ENCODE peak calls at places on chromosomes 7 and 10, in eight cellular contexts. L is fibroblast of pulmonary artery; Q is activated CD8-positive, alpha-beta T cell treated with anti-CD3 and anti-CD28 coated beads for 36 hours; U is RWPE1; P is HCT116; E is tibial nerve; N is GM23338; V is CD8-positive, alpha-beta T cell. G is an unnamed sample.

GRCh38 chr10:119723161-119723560 is 2.7 kb upstream of the INPP5F start:
- DNase-seq in L (no peak), Q (no peak), U (no peak), P (no peak), E (no peak), N (no peak), V (no peak), G (no peak)

GRCh38 chr10:123970207-123970926 is 78.8 kb upstream of the CPXM2 start:
- DNase-seq in L (no peak), Q (no peak), U (no peak), P (no peak), E (no peak), N (peak), V (no peak), G (no peak)

GRCh38 chr7:76512941-76513816 is 2.8 kb downstream of the UPK3B start:
- DNase-seq in L (peak), Q (no peak), U (no peak), P (peak), E (no peak), N (peak), V (no peak), G (peak)

GRCh38 chr10:30788307-30788706 is 158.8 kb upstream of the LYZL2 start:
- DNase-seq in L (peak), Q (no peak), U (no peak), P (no peak), E (no peak), N (no peak), V (no peak), G (no peak)

GRCh38 chr7:30162622-30163124 is 27.9 kb downstream of the MTURN start:
- DNase-seq in L (peak), Q (peak), U (peak), P (no peak), E (no peak), N (no peak), V (peak), G (no peak)

GRCh38 chr7:9835204-9835603 is 1138.5 kb upstream of the PHF14 start:
- DNase-seq in L (no peak), Q (no peak), U (no peak), P (no peak), E (no peak), N (no peak), V (no peak), G (peak)

GRCh38 chr7:88243345-88243909 is 23.6 kb upstream of the SRI start:
- DNase-seq in L (peak), Q (no peak), U (peak), P (peak), E (no peak), N (peak), V (no peak), G (peak)

GRCh38 chr10:127997241-127997640 is 90.3 kb downstream of the PTPRE start:
- DNase-seq in L (no peak), Q (no peak), U (no peak), P (no peak), E (no peak), N (no peak), V (no peak), G (no peak)

GRCh38 chr7:25303380-25304321 is 75.4 kb upstream of the NPVF start:
- DNase-seq in L (peak), Q (no peak), U (no peak), P (no peak), E (no peak), N (peak), V (no peak), G (no peak)

GRCh38 chr10:4270116-4270515 is 485.1 kb upstream of the KLF6 start:
- DNase-seq in L (peak), Q (no peak), U (no peak), P (no peak), E (no peak), N (no peak), V (no peak), G (no peak)

GRCh38 chr10:128144547-128144946 is 18.3 kb upstream of the MKI67 start:
- DNase-seq in L (no peak), Q (no peak), U (no peak), P (no peak), E (no peak), N (no peak), V (no peak), G (no peak)

GRCh38 chr10:11168423-11169100 is 150.9 kb downstream of the CELF2 start:
- DNase-seq in L (no peak), Q (no peak), U (no peak), P (no peak), E (no peak), N (no peak), V (no peak), G (no peak)

GRCh38 chr10:80196270-80196949 is 8.9 kb downstream of the ANXA11 start:
- DNase-seq in L (peak), Q (peak), U (peak), P (peak), E (no peak), N (no peak), V (peak), G (peak)

GRCh38 chr7:43648725-43649406 is 66.0 kb downstream of the STK17A start:
- DNase-seq in L (peak), Q (peak), U (peak), P (no peak), E (no peak), N (no peak), V (peak), G (peak)

GRCh38 chr10:11449761-11450160 is 161.7 kb downstream of the USP6NL start:
- DNase-seq in L (no peak), Q (no peak), U (no peak), P (no peak), E (no peak), N (no peak), V (no peak), G (no peak)

GRCh38 chr7:82194011-82194410 is 249.6 kb downstream of the CACNA2D1 start:
- DNase-seq in L (peak), Q (no peak), U (no peak), P (no peak), E (no peak), N (no peak), V (no peak), G (no peak)

GRCh38 chr10:114560144-114560543 is 97.9 kb downstream of the ABLIM1 start:
- DNase-seq in L (no peak), Q (no peak), U (no peak), P (no peak), E (no peak), N (no peak), V (no peak), G (no peak)

GRCh38 chr10:83165164-83165563 is 974.1 kb upstream of the GHITM start:
- DNase-seq in L (no peak), Q (no peak), U (no peak), P (no peak), E (no peak), N (no peak), V (no peak), G (no peak)

GRCh38 chr7:43586251-43586900 is 3.5 kb downstream of the STK17A start:
- DNase-seq in L (peak), Q (no peak), U (peak), P (no peak), E (no peak), N (no peak), V (no peak), G (no peak)

GRCh38 chr10:72719941-72720592 is 28.1 kb downstream of the MCU start:
- DNase-seq in L (no peak), Q (no peak), U (peak), P (no peak), E (no peak), N (peak), V (no peak), G (no peak)

GRCh38 chr10:969473-970150 is 18.6 kb upstream of the GTPBP4 start:
- DNase-seq in L (no peak), Q (no peak), U (no peak), P (no peak), E (no peak), N (peak), V (no peak), G (no peak)

GRCh38 chr7:26705567-26705966 is 158.8 kb downstream of the SKAP2 start:
- DNase-seq in L (peak), Q (no peak), U (peak), P (no peak), E (no peak), N (no peak), V (no peak), G (peak)

GRCh38 chr7:48180981-48181380 is 9.7 kb downstream of the ABCA13 start:
- DNase-seq in L (peak), Q (no peak), U (no peak), P (no peak), E (no peak), N (no peak), V (no peak), G (no peak)

GRCh38 chr10:104330168-104331117 is 7.8 kb downstream of the ITPRIP start:
- DNase-seq in L (peak), Q (no peak), U (peak), P (no peak), E (peak), N (no peak), V (no peak), G (no peak)

GRCh38 chr10:6203331-6204062 is 765 bp downstream of the PFKFB3 start:
- DNase-seq in L (peak), Q (no peak), U (peak), P (no peak), E (no peak), N (peak), V (no peak), G (peak)
- TF ChIP-seq CTCF in L (no peak), Q (peak), U (peak), P (peak), E (peak), N (peak), V (no peak), G (peak)

GRCh38 chr10:36886303-36886891 is 239.0 kb upstream of the ANKRD30A start:
- DNase-seq in L (no peak), Q (no peak), U (no peak), P (no peak), E (no peak), N (no peak), V (no peak), G (no peak)

GRCh38 chr10:36885746-36886145 is 239.7 kb upstream of the ANKRD30A start:
- DNase-seq in L (no peak), Q (no peak), U (no peak), P (no peak), E (no peak), N (no peak), V (no peak), G (no peak)

GRCh38 chr10:36882781-36883180 is 242.6 kb upstream of the ANKRD30A start:
- DNase-seq in L (no peak), Q (no peak), U (no peak), P (no peak), E (no peak), N (no peak), V (no peak), G (no peak)

DNA sequence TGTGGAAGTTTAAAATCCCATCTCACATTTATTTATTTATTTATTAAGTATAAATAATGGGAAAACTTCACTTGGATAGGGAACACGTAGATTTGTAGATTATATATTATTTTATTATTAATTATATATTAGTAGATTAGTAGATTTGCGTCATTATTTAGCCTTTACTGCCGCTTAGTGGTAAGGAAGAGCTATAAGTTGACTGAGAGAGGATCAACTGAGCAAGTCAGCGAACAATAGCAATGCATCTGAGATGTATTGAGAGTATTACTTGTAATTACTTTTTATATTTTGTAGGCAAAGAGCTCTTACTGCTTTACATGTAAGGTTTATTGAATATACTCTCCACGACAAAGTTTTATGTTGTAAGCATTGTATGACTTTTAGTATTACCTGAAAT is 244.5 kb upstream of the ANKRD30A start:
- DNase-seq in L (peak), Q (no peak), U (peak), P (no peak), E (no peak), N (peak), V (no peak), G (no peak)
- TF ChIP-seq CTCF in L (peak), Q (peak), U (peak), P (peak), E (no peak), N (peak), V (no peak), G (peak)

DNA sequence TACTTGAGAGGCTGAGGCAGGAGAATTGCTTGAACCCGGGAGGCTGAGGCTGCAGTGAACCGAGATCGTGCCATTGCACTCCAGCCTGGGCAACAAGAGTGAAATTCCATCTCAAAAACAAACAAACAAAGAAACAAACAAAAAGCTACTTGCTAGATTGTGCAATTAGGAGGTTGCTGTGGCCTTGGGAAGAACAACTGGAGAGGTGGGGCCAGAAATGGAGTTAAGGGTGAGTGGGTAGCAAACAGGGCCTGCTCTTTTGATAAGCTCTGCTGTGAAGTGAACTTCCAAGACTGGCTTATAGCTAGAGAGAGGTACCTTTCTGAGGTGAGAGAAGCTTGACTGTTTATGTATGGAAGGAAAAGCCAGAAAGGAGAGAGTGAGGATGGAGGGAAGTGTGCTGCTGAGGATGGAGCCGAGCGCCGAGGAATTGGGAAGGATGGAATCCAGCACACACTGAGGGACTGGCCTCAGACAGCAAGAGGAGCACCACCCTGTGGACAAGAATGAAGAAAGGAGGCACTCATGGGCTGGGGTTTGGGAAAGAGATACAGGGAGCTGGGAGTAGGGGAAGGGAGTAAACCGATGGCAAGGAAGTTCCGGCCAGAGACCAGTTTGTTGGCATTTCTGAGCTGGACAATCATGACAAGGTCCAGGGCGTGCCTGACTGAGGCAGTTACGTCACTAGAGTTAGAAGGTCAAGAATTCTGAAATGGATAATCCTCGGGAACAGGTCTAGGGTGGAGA is 7.0 kb upstream of the RPEL1 start:
- DNase-seq in L (peak), Q (no peak), U (peak), P (peak), E (no peak), N (peak), V (no peak), G (peak)
- TF ChIP-seq CTCF in L (peak), Q (no peak), U (no peak), P (peak), E (no peak), N (peak), V (no peak), G (peak)

GRCh38 chr10:69801434-69802315 is at the start of gene COL13A1:
- DNase-seq in L (peak), Q (no peak), U (peak), P (peak), E (no peak), N (peak), V (no peak), G (peak)
- TF ChIP-seq CTCF in L (no peak), Q (peak), U (no peak), P (no peak), E (no peak), N (no peak), V (no peak), G (no peak)

GRCh38 chr10:69668722-69669121 is 38.7 kb downstream of the FAM241B start:
- DNase-seq in L (no peak), Q (no peak), U (no peak), P (no peak), E (no peak), N (no peak), V (no peak), G (no peak)

GRCh38 chr10:69662901-69663300 is 32.9 kb downstream of the FAM241B start:
- DNase-seq in L (no peak), Q (no peak), U (no peak), P (no peak), E (no peak), N (no peak), V (no peak), G (no peak)

GRCh38 chr10:69663548-69663947 is 33.5 kb downstream of the FAM241B start:
- DNase-seq in L (no peak), Q (peak), U (no peak), P (no peak), E (no peak), N (peak), V (no peak), G (no peak)

GRCh38 chr10:69666756-69667155 is 36.7 kb downstream of the FAM241B start:
- DNase-seq in L (no peak), Q (no peak), U (no peak), P (no peak), E (no peak), N (no peak), V (no peak), G (no peak)

DNA sequence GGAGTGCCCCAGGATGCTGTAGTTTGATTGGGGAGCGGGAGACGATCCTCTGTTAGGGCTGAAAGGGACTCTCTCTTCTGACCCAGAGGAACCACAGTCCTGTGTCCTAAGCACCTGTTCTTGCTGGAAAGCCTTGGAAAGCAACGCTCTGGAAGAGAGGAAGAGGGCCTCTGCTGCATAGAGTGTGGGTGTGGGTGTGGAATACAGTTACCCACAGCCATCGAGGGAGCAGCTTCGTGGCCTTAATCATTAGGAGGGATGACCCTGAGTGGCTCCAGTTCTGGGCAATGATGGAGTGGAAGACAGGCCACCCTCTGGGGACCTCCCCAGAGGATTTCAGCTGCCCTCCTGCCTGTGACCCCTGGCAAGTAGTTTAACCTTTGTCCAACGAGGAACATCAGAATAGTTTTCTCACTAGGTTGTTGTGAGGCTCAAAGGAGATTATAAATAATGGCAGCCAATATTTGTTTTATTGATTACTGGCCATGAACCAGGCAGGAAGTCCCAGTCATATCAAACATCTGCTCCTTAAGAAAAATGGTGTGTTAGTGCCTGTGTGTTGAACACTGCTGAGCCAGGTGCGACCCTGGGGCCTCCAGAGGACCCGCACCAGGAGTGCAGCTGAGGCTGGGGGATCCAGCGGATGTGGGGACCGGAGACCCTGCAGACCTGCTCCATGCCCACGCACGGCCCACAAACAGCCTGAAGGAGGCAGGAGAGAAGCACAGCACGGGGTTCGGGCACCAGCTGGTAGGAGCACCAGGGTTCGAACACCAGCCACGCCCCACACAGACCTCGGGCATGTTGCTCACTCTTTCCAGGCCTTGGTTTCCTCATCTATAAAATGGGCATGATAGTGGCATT is 35.6 kb downstream of the FAM241B start:
- DNase-seq in L (no peak), Q (no peak), U (no peak), P (no peak), E (no peak), N (no peak), V (no peak), G (no peak)
- TF ChIP-seq CTCF in L (no peak), Q (no peak), U (no peak), P (peak), E (no peak), N (peak), V (no peak), G (no peak)

GRCh38 chr7:50333266-50333665 is 28.8 kb downstream of the IKZF1 start:
- DNase-seq in L (no peak), Q (peak), U (no peak), P (no peak), E (no peak), N (peak), V (peak), G (no peak)

GRCh38 chr7:50335230-50335794 is 30.8 kb downstream of the IKZF1 start:
- DNase-seq in L (no peak), Q (no peak), U (no peak), P (no peak), E (no peak), N (no peak), V (no peak), G (no peak)

GRCh38 chr7:50334341-50334994 is 30.0 kb downstream of the IKZF1 start:
- DNase-seq in L (no peak), Q (no peak), U (no peak), P (no peak), E (no peak), N (no peak), V (no peak), G (no peak)

GRCh38 chr7:50336909-50337703 is 32.6 kb downstream of the IKZF1 start:
- DNase-seq in L (no peak), Q (peak), U (no peak), P (no peak), E (no peak), N (no peak), V (peak), G (no peak)

GRCh38 chr7:50335795-50336754 is 31.6 kb downstream of the IKZF1 start:
- DNase-seq in L (no peak), Q (peak), U (no peak), P (no peak), E (no peak), N (no peak), V (peak), G (no peak)
- TF ChIP-seq CTCF in L (no peak), Q (no peak), U (no peak), P (no peak), E (no peak), N (peak), V (no peak), G (no peak)

GRCh38 chr10:13784067-13784466 is 197.3 kb downstream of the PRPF18 start:
- DNase-seq in L (no peak), Q (peak), U (peak), P (no peak), E (no peak), N (peak), V (peak), G (peak)
- TF ChIP-seq CTCF in L (peak), Q (no peak), U (no peak), P (peak), E (peak), N (peak), V (peak), G (no peak)

GRCh38 chr10:132365102-132365501 is 31.9 kb upstream of the PWWP2B start:
- DNase-seq in L (no peak), Q (no peak), U (no peak), P (no peak), E (no peak), N (no peak), V (no peak), G (no peak)
- TF ChIP-seq CTCF in L (no peak), Q (no peak), U (no peak), P (no peak), E (no peak), N (no peak), V (no peak), G (no peak)

DNA sequence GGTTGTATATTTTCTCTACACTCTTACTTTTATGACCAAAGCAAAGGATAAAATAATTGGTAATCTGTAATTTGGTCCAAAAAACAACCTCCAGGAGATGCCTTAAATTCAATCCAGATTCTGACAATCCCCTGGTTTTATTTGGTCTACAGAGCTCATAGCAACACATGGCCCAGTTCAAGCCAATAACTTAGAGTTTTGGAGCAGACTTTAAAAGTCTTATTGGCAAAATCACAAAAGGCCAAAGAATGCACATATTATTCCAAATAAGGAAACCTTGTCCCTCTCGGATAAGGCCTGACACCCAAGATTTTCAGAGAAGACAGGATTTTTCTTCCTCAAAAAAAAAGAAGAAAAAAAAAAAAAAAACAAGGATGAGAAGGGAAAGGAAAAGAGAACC is 51.9 kb downstream of the SORBS1 start:
- DNase-seq in L (peak), Q (no peak), U (no peak), P (no peak), E (no peak), N (no peak), V (no peak), G (no peak)
- TF ChIP-seq CTCF in L (no peak), Q (no peak), U (no peak), P (no peak), E (no peak), N (no peak), V (no peak), G (no peak)